ENCODE peak calls at places on chromosomes 2 and 18, in eight cellular contexts. K, W, N, H, J, D, T and X are unnamed samples.
A peak's percentile ranks its signal among the peaks of the same experiment; 100 is the strongest.

GRCh38 chr18:43671431-43671830 is 394.1 kb upstream of the SYT4 start:
- DNase-seq in K (no peak), W (no peak), N (no peak), H (no peak), J (no peak), D (no peak), T (no peak), X (no peak)

GRCh38 chr2:174764281-174765063 is at the start of gene CHRNA1:
- DNase-seq in K (no peak), W (no peak), N (no peak), H (no peak), J (peak; percentile 40), D (no peak), T (no peak), X (no peak)

GRCh38 chr2:47016172-47016913 is 100.7 kb upstream of the MCFD2 start:
- DNase-seq in K (no peak), W (no peak), N (peak; percentile 76), H (peak; percentile 60), J (peak; percentile 97), D (peak; percentile 33), T (no peak), X (no peak)

GRCh38 chr2:240896871-240897692 is 1.1 kb upstream of the MAB21L4 start:
- DNase-seq in K (no peak), W (peak; percentile 76), N (no peak), H (no peak), J (no peak), D (no peak), T (no peak), X (no peak)

GRCh38 chr2:189501487-189501886 is 60.2 kb downstream of the WDR75 start:
- DNase-seq in K (no peak), W (no peak), N (no peak), H (no peak), J (no peak), D (no peak), T (no peak), X (no peak)

GRCh38 chr2:53033416-53033815 is 734.2 kb upstream of the CHAC2 start:
- DNase-seq in K (no peak), W (no peak), N (no peak), H (peak; percentile 11), J (peak; percentile 81), D (no peak), T (no peak), X (no peak)

GRCh38 chr2:143132360-143132759 is 3.1 kb downstream of the ARHGAP15 start:
- DNase-seq in K (no peak), W (no peak), N (no peak), H (no peak), J (no peak), D (no peak), T (no peak), X (no peak)

GRCh38 chr2:223914349-223914748 is 30.8 kb downstream of the WDFY1 start:
- DNase-seq in K (no peak), W (no peak), N (no peak), H (no peak), J (no peak), D (no peak), T (no peak), X (no peak)

GRCh38 chr2:122255924-122256323 is 500.5 kb downstream of the TSN start:
- DNase-seq in K (no peak), W (no peak), N (peak; percentile 11), H (no peak), J (no peak), D (no peak), T (no peak), X (no peak)

GRCh38 chr2:54878182-54878581 is 154.7 kb downstream of the EML6 start:
- DNase-seq in K (no peak), W (no peak), N (no peak), H (no peak), J (no peak), D (no peak), T (no peak), X (no peak)

GRCh38 chr2:226797989-226798421 is 1.6 kb downstream of the IRS1 start:
- DNase-seq in K (no peak), W (peak; percentile 62), N (no peak), H (no peak), J (no peak), D (no peak), T (peak; percentile 18), X (no peak)

GRCh38 chr18:79064228-79064627 is 5.0 kb upstream of the ATP9B start:
- DNase-seq in K (no peak), W (no peak), N (no peak), H (no peak), J (no peak), D (no peak), T (no peak), X (no peak)

GRCh38 chr2:118604346-118604745 is 243.1 kb downstream of the EN1 start:
- DNase-seq in K (no peak), W (no peak), N (no peak), H (no peak), J (no peak), D (no peak), T (no peak), X (no peak)

GRCh38 chr2:96115631-96116423 is 544 bp downstream of the ADRA2B start:
- DNase-seq in K (no peak), W (peak; percentile 59), N (no peak), H (no peak), J (no peak), D (no peak), T (peak; percentile 16), X (no peak)

GRCh38 chr2:152580722-152581121 is 136.5 kb downstream of the PRPF40A start:
- DNase-seq in K (no peak), W (no peak), N (no peak), H (peak; percentile 47), J (no peak), D (no peak), T (no peak), X (no peak)

GRCh38 chr18:61556862-61557261 is 223.6 kb downstream of the CDH20 start:
- DNase-seq in K (no peak), W (no peak), N (no peak), H (no peak), J (no peak), D (no peak), T (no peak), X (no peak)

DNA sequence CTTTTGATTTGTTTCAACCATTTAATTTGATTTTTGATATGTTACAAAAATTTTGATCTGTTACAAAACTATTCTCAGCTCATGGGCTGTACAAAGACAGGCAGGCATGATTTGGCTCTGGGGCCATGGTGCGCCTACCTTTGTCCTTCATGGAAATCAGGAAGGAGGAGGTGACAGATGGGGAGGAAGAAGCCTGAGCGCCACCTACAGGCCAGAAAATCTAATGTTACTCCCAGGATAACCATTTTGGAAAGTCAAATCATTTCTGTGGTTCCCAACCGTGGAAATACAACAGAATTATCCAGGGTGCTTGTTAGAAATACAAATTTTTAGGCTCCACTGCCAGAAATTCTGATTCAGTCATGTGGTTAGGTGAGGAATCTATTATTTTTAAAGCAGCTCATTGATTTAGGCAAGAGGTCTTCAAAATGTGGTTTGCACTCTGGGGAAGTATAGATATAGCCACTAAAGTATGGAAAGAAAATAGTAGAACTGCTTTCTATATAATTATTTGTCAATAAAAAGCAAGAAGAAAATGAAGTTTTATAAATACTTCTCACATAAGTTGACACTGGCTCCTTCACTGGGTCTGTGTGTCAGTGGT is 93.9 kb downstream of the EVA1A start:
- DNase-seq in K (no peak), W (no peak), N (peak; percentile 38), H (peak; percentile 39), J (peak; percentile 25), D (peak; percentile 46), T (no peak), X (no peak)
- TF ChIP-seq CTCF in K (no peak), W (peak; percentile 46), N (peak; percentile 60), H (peak; percentile 66), J (peak; percentile 88), D (peak; percentile 48), T (peak; percentile 37), X (peak; percentile 67)

GRCh38 chr2:236561874-236562273 is 7.8 kb upstream of the ACKR3 start:
- DNase-seq in K (no peak), W (no peak), N (no peak), H (no peak), J (no peak), D (no peak), T (no peak), X (no peak)

GRCh38 chr2:236558999-236559978 is 10.3 kb upstream of the ACKR3 start:
- DNase-seq in K (no peak), W (no peak), N (no peak), H (no peak), J (no peak), D (no peak), T (no peak), X (no peak)

GRCh38 chr2:236563953-236564352 is 5.7 kb upstream of the ACKR3 start:
- DNase-seq in K (no peak), W (no peak), N (no peak), H (no peak), J (no peak), D (no peak), T (no peak), X (no peak)

GRCh38 chr2:236565225-236565624 is 4.4 kb upstream of the ACKR3 start:
- DNase-seq in K (no peak), W (no peak), N (no peak), H (no peak), J (no peak), D (no peak), T (no peak), X (no peak)

DNA sequence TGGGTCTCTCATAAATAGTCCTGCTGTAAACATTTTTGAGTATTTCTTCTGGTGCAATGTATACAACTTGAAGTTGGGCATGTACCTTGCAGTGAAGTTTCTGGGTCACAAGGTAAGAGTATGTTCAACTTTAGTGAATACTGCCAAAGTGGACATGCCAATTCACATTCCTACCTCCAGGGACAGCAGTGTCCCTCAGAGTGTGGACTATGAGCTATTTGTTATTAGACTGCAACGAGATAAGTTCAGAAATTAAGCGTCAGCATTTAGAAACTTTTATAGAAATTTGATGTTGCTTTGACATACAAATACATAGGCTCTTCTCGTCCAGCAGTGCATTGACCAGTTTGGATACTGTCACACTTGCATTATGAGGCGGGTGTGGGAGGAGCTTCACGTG is 7.2 kb upstream of the ACKR3 start:
- DNase-seq in K (no peak), W (no peak), N (no peak), H (peak; percentile 14), J (no peak), D (no peak), T (no peak), X (no peak)
- TF ChIP-seq CTCF in K (peak; percentile 73), W (peak; percentile 65), N (peak; percentile 48), H (peak; percentile 40), J (peak; percentile 76), D (peak; percentile 50), T (peak; percentile 75), X (peak; percentile 46)

DNA sequence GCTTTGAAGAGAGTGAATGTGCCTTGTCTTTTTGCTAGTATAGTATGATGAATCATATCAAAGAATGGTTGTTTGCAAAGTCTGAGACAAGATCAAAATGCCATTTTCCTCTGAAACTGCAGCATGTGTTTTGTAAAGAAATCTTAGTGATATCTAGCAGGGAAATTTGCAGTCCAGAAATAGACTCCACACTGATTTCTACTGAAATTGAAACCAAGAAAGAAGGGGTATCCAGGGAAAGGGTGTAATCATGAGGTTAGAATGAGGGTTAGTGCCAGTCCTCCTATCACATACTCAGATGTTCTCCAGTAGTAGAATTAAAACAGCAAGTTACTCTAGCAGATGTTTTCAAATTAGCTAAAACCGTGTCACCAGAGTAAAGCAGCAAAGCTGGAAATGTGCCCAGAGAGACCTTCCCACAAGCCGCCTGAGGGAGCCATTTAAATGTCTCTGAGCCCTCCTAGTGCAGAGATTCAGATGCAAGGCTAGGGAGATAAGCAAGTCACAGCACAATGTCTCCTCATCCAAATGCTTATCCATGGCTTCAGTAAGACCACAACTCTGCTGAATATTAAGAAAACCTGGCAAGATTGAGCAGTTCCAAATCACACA is 4.9 kb downstream of the DLGAP1 start:
- DNase-seq in K (no peak), W (no peak), N (no peak), H (no peak), J (no peak), D (no peak), T (no peak), X (no peak)
- TF ChIP-seq CTCF in K (no peak), W (no peak), N (no peak), H (no peak), J (no peak), D (no peak), T (no peak), X (peak; percentile 31)

GRCh38 chr18:76937597-76937996 is 115.2 kb downstream of the ZNF236 start:
- DNase-seq in K (no peak), W (no peak), N (no peak), H (no peak), J (peak; percentile 34), D (no peak), T (no peak), X (no peak)
- TF ChIP-seq CTCF in K (no peak), W (no peak), N (no peak), H (no peak), J (peak; percentile 65), D (no peak), T (no peak), X (no peak)